ENCODE peak calls at places on chromosomes 13 and 19, in seven cellular contexts. P, I, X, N, B, C and Q are unnamed samples.

GRCh38 chr19:35533822-35534521 is 716 bp downstream of the GAPDHS start:
- DNase-seq in P (no peak), I (no peak), X (no peak), N (no peak), B (no peak), C (no peak), Q (no peak)

GRCh38 chr13:104253063-104253680 is 1187.0 kb upstream of the SLC10A2 start:
- DNase-seq in P (no peak), I (no peak), X (no peak), N (no peak), B (peak; percentile 1), C (no peak), Q (no peak)

GRCh38 chr19:57055956-57056355 is 63.8 kb upstream of the USP29 start:
- DNase-seq in P (no peak), I (no peak), X (no peak), N (no peak), B (no peak), C (no peak), Q (no peak)

GRCh38 chr19:55206664-55207500 is 2.4 kb downstream of the PTPRH start:
- DNase-seq in P (peak; percentile 57), I (peak; percentile 62), X (no peak), N (peak; percentile 14), B (peak; percentile 91), C (peak; percentile 78), Q (peak; percentile 33)

GRCh38 chr13:30743319-30744055 is 8.1 kb downstream of the ALOX5AP start:
- DNase-seq in P (peak; percentile 83), I (peak; percentile 86), X (no peak), N (no peak), B (peak; percentile 99), C (peak; percentile 88), Q (no peak)

GRCh38 chr19:1794424-1795185 is 17.5 kb downstream of the ATP8B3 start:
- DNase-seq in P (no peak), I (no peak), X (no peak), N (no peak), B (no peak), C (no peak), Q (no peak)

GRCh38 chr13:99969934-99970760 is 1.4 kb downstream of the ZIC5 start:
- DNase-seq in P (no peak), I (no peak), X (no peak), N (peak; percentile 30), B (no peak), C (no peak), Q (no peak)

GRCh38 chr13:44058067-44058466 is 178.4 kb downstream of the LACC1 start:
- DNase-seq in P (no peak), I (no peak), X (no peak), N (no peak), B (no peak), C (no peak), Q (no peak)

GRCh38 chr13:109700176-109700575 is 86.2 kb downstream of the IRS2 start:
- DNase-seq in P (peak; percentile 72), I (peak; percentile 15), X (no peak), N (no peak), B (peak; percentile 83), C (peak; percentile 60), Q (peak; percentile 40)

GRCh38 chr13:42260885-42261654 is 10.9 kb upstream of the AKAP11 start:
- DNase-seq in P (no peak), I (no peak), X (no peak), N (no peak), B (no peak), C (no peak), Q (no peak)

GRCh38 chr13:112887151-112887550 is 81.9 kb upstream of the MCF2L start:
- DNase-seq in P (no peak), I (no peak), X (no peak), N (no peak), B (no peak), C (no peak), Q (no peak)

GRCh38 chr19:10168386-10168948 is 26.3 kb downstream of the DNMT1 start:
- DNase-seq in P (no peak), I (no peak), X (no peak), N (no peak), B (no peak), C (no peak), Q (no peak)

GRCh38 chr19:45162464-45163143 is 1.8 kb upstream of the NKPD1 start:
- DNase-seq in P (no peak), I (no peak), X (no peak), N (no peak), B (no peak), C (no peak), Q (peak; percentile 51)

GRCh38 chr19:19740755-19741154 is 7.8 kb upstream of the ZNF14 start:
- DNase-seq in P (no peak), I (no peak), X (no peak), N (no peak), B (no peak), C (no peak), Q (no peak)

GRCh38 chr19:35216833-35217707 is 11.5 kb downstream of the FAM187B start:
- DNase-seq in P (no peak), I (no peak), X (no peak), N (no peak), B (no peak), C (no peak), Q (no peak)

GRCh38 chr13:110238795-110239194 is 68.2 kb downstream of the COL4A1 start:
- DNase-seq in P (no peak), I (peak; percentile 37), X (no peak), N (no peak), B (no peak), C (no peak), Q (no peak)

GRCh38 chr19:52142001-52142595 is 2.4 kb upstream of the ZNF616 start:
- DNase-seq in P (no peak), I (no peak), X (no peak), N (no peak), B (no peak), C (no peak), Q (no peak)

GRCh38 chr19:32570081-32570785 is 10.8 kb upstream of the PDCD5 start:
- DNase-seq in P (no peak), I (peak; percentile 24), X (peak; percentile 8), N (no peak), B (peak; percentile 61), C (peak; percentile 10), Q (peak; percentile 35)

GRCh38 chr13:50224534-50224933 is 209.3 kb downstream of the KCNRG start:
- DNase-seq in P (no peak), I (no peak), X (no peak), N (no peak), B (peak; percentile 62), C (no peak), Q (no peak)

GRCh38 chr19:9362905-9363304 is at the start of gene ZNF177:
- DNase-seq in P (no peak), I (no peak), X (no peak), N (no peak), B (peak; percentile 5), C (no peak), Q (peak; percentile 3)

GRCh38 chr19:3358392-3358918 is 7.9 kb upstream of the NFIC start:
- DNase-seq in P (no peak), I (no peak), X (no peak), N (no peak), B (no peak), C (no peak), Q (no peak)

GRCh38 chr13:51070005-51070649 is 40.9 kb downstream of the C13orf42 start:
- DNase-seq in P (peak; percentile 57), I (peak; percentile 46), X (peak; percentile 56), N (peak; percentile 46), B (peak; percentile 73), C (peak; percentile 73), Q (peak; percentile 76)